ENCODE peak calls at places on chromosome 11, in nine cellular contexts. E is HCT116, V is coronary artery, M is OCI-LY7, B is body of pancreas, L is HFF-Myc, I is kidney, A is tibial nerve, T is kidney epithelial cell. C is an unnamed sample.

GRCh38 chr11:121743285-121743684 is 290.5 kb upstream of the SORL1-AS1 start:
- DNase-seq in L (no peak), E (no peak), I (no peak), B (no peak), V (no peak), M (no peak), A (no peak), T (no peak), C (no peak)

GRCh38 chr11:118135796-118136165 is 16.8 kb downstream of the SCN4B start:
- DNase-seq in E (no peak), V (no peak), T (no peak), A (no peak), M (no peak), I (no peak), B (no peak), L (no peak), C (no peak)

GRCh38 chr11:25769287-25769686 is 562.6 kb upstream of the ANO3 start:
- DNase-seq in B (no peak), I (no peak), A (no peak), M (no peak), E (no peak), L (no peak), T (peak; percentile 4), V (no peak), C (no peak)

GRCh38 chr11:12983331-12983730 is 25.8 kb upstream of the RASSF10 start:
- DNase-seq in L (no peak), I (no peak), V (no peak), M (no peak), T (no peak), B (no peak), A (no peak), E (no peak), C (no peak)

GRCh38 chr11:47270331-47271271 is 668 bp downstream of the MADD start:
- DNase-seq in A (no peak), E (no peak), I (no peak), T (no peak), B (peak; percentile 41), L (no peak), V (no peak), M (peak; percentile 55), C (peak; percentile 41)

GRCh38 chr11:6442441-6442840 is 1.7 kb upstream of the HPX start:
- DNase-seq in E (no peak), T (no peak), B (no peak), V (no peak), A (no peak), L (no peak), M (no peak), I (no peak), C (no peak)

GRCh38 chr11:12901272-12901671 is 107.8 kb upstream of the RASSF10 start:
- DNase-seq in M (peak; percentile 3), A (no peak), V (no peak), E (no peak), I (no peak), L (no peak), T (no peak), B (no peak), C (peak; percentile 40)

GRCh38 chr11:46920709-46921108 is 2.4 kb upstream of the LRP4 start:
- DNase-seq in A (peak; percentile 61), V (peak; percentile 77), B (no peak), I (no peak), M (no peak), L (peak; percentile 77), T (peak; percentile 99), E (no peak), C (no peak)

GRCh38 chr11:1389932-1390587 is at the start of gene BRSK2:
- DNase-seq in L (no peak), M (no peak), V (no peak), I (peak; percentile 79), B (peak; percentile 56), T (no peak), A (no peak), E (no peak), C (no peak)

GRCh38 chr11:1388763-1389102 is 1.0 kb upstream of the BRSK2 start:
- DNase-seq in B (no peak), T (no peak), I (no peak), V (no peak), A (no peak), L (no peak), M (no peak), E (no peak), C (no peak)

GRCh38 chr11:1387961-1388762 is 1.6 kb upstream of the BRSK2 start:
- DNase-seq in A (no peak), B (peak; percentile 71), V (no peak), M (no peak), T (no peak), L (no peak), E (no peak), I (peak; percentile 76), C (no peak)

GRCh38 chr11:1390603-1391164 is 950 bp downstream of the BRSK2 start:
- DNase-seq in B (peak; percentile 72), M (no peak), E (no peak), T (no peak), A (no peak), I (peak; percentile 80), L (no peak), V (no peak), C (no peak)

GRCh38 chr11:1389103-1389931 is 417 bp upstream of the BRSK2 start:
- DNase-seq in E (peak; percentile 91), B (peak; percentile 99), M (peak; percentile 31), T (peak; percentile 59), I (peak; percentile 99), L (peak; percentile 79), V (peak; percentile 95), A (peak; percentile 95), C (peak; percentile 95)
- TF ChIP-seq CTCF in E (no peak), B (no peak), M (no peak), T (no peak), I (no peak), L (no peak), V (no peak), A (peak; percentile 21), C (peak; percentile 2)

DNA sequence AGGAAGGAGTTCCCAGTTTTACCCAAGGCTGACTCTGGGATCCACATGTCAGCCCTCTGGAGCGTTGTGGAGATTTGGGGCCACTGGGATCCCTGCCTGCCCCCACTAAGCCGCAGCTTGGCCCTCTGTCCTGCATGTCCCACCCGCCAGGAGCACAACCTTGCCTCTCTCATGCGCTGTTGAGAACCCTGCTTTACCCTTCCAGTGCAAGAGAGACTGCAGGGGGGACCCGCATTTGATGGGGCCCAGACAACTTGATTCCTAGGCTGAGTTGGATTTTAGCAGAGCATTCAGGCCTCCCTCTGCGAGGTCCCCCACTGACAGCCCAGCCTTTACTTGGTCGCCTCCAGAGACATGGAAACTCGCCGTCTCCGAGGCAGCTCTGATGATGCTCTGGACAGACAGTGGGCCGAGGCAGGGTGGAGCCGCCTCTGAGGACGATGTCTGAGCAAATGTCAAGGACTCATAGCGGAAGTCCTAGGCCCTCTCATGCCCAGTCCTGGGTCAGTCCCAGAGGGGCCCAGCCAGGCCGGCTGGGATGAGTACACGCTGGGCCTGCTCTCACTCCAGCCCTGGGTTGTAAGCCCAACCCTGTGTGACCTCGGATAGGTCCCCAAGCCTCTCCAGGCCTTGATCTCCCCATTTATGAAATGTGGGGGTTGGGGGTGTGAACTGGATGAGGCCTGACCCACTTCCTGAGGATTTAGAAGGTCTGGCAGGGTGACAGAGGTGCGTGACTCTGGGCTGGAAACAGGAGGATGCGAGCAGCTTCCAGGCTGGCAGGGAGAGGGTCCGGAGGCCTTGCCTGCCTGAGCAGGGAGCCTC is 590 bp downstream of the CD5 start:
- DNase-seq in M (no peak), A (no peak), L (no peak), T (no peak), E (no peak), I (no peak), B (no peak), V (no peak), C (no peak)
- H3K4me3 ChIP-seq in M (no peak overlapping the region), A (peak overlapping the region; percentile 4), L (no peak overlapping the region), T (no peak overlapping the region), E (no peak overlapping the region), I (no peak overlapping the region), B (no peak overlapping the region), V (no peak overlapping the region), C (no peak overlapping the region)

GRCh38 chr11:108027057-108027456 is 18.4 kb downstream of the CUL5 start:
- DNase-seq in I (no peak), A (no peak), T (no peak), L (no peak), V (no peak), E (no peak), B (no peak), M (no peak), C (no peak)
- TF ChIP-seq CTCF in I (no peak), A (no peak), T (no peak), L (peak; percentile 27), V (no peak), E (peak; percentile 52), B (no peak), M (peak; percentile 38), C (no peak)

GRCh38 chr11:117096973-117097566 is 1.2 kb downstream of the SIK3 start:
- DNase-seq in B (no peak), E (no peak), L (no peak), V (no peak), T (no peak), I (no peak), A (no peak), M (peak; percentile 21), C (no peak)

GRCh38 chr11:117097567-117098268 is 510 bp downstream of the SIK3 start:
- DNase-seq in M (peak; percentile 66), L (no peak), T (no peak), A (peak; percentile 42), V (peak; percentile 83), I (peak; percentile 89), B (peak; percentile 63), E (no peak), C (peak; percentile 13)

GRCh38 chr11:117096140-117096972 is 1.9 kb downstream of the SIK3 start:
- DNase-seq in M (peak; percentile 75), B (no peak), L (no peak), T (no peak), E (no peak), I (no peak), V (no peak), A (no peak), C (peak; percentile 89)

GRCh38 chr11:117099681-117100080 is 1.5 kb upstream of the SIK3 start:
- DNase-seq in T (no peak), I (no peak), V (no peak), M (no peak), B (no peak), L (no peak), E (no peak), A (no peak), C (no peak)

DNA sequence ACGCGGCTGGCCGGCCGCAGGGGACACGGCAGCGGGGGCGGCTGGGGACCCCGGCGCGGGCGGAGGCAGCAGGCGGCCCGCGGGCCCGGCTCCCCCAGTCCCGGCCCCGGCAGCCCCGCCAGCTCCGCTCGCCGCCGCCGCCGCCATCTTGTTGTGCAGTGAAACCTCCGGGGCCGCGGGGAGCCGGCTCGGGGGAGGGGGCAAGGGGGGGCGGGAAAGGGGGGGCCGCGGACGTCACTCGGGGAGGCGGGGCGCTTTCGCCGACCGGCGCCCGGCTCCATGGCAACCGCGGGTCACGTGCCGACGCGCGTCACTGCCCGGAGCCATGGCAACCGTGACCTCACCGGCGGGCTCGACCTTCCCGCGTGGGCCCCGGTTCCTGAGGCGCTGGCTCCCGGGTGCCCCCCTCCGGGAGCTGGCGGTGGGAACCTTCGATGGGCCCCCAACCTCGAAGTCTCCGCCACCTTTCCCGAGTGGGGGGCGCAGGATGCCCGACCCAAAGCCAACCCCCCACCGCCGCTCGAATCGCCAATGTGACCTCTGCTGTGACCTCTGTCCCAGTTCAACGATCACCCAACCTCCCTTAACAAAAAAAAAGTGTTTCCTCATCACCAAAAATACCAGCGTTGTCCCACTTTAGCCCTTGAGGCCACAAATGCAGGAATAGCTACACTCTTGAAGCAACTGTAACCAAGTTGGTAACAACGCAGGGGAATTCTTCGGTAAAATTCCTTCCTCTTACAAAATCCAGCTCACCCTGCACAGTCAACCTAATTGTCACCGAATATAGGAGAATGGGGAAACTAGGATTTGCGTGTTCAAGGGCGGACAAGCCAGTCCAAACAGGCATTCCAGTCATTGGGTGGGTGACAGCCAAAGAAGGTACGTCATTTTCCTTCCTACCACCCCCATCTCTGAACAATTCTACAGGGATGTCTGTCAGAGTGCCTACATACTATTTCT is at the start of gene SIK3:
- DNase-seq in A (peak; percentile 86), B (peak; percentile 97), I (peak; percentile 98), T (peak; percentile 41), L (peak; percentile 61), M (peak; percentile 96), V (peak; percentile 95), E (peak; percentile 69), C (peak; percentile 96)
- H3K4me3 ChIP-seq in A (peak within 1 kb of the TSS; percentile 77), B (peak within 1 kb of the TSS; percentile 74), I (peak within 1 kb of the TSS; percentile 89), T (peak within 1 kb of the TSS; percentile 91), L (peak within 1 kb of the TSS; percentile 82), M (peak within 1 kb of the TSS; percentile 86), V (peak within 1 kb of the TSS; percentile 99), E (peak within 1 kb of the TSS; percentile 79), C (peak within 1 kb of the TSS; percentile 95)

C was measured in GM12865.